ENCODE peak calls at places on chromosomes 11 and 22, in ten cellular contexts. O, K, B, A, Z, X, P, Q, E and F are unnamed samples.
A peak's percentile ranks its signal among the peaks of the same experiment; 100 is the strongest.

GRCh38 chr11:78363018-78363619 is 54.5 kb downstream of the GAB2 start:
- ATAC-seq in P (no peak), X (no peak), O (peak; percentile 67), Q (no peak), K (no peak), B (no peak), Z (no peak), E (peak; percentile 10), A (no peak), F (no peak)

GRCh38 chr11:69000831-69001245 is 12.2 kb downstream of the MRGPRF start:
- ATAC-seq in B (no peak), Q (no peak), X (no peak), O (peak; percentile 73), E (peak; percentile 53), A (peak; percentile 17), P (peak; percentile 77), Z (peak; percentile 14), K (peak; percentile 73), F (no peak)

GRCh38 chr11:100887659-100888058 is 200.6 kb downstream of the ARHGAP42 start:
- ATAC-seq in K (no peak), Q (no peak), A (peak; percentile 81), P (no peak), O (no peak), E (no peak), B (no peak), X (no peak), Z (no peak), F (no peak)

GRCh38 chr11:14973621-14974020 is 1.5 kb upstream of the CALCA start:
- ATAC-seq in X (peak; percentile 58), Q (no peak), P (no peak), A (peak; percentile 17), O (peak; percentile 57), B (no peak), K (peak; percentile 17), E (peak; percentile 32), Z (no peak), F (peak; percentile 86)

GRCh38 chr11:1916986-1917522 is 2.4 kb upstream of the TNNT3 start:
- ATAC-seq in B (no peak), E (peak; percentile 48), P (peak; percentile 16), Q (peak; percentile 26), A (no peak), Z (peak; percentile 28), O (no peak), K (no peak), X (peak; percentile 11), F (no peak)

GRCh38 chr11:62933285-62933684 is 12.1 kb upstream of the CHRM1 start:
- ATAC-seq in X (no peak), Z (no peak), Q (no peak), A (no peak), P (no peak), K (no peak), B (no peak), O (no peak), E (no peak), F (no peak)

GRCh38 chr22:22548910-22549309 is 10.2 kb downstream of the PRAME start:
- ATAC-seq in E (no peak), Z (no peak), B (no peak), Q (no peak), A (no peak), P (no peak), O (no peak), X (no peak), K (no peak), F (no peak)

GRCh38 chr22:36081023-36081431 is 52.4 kb upstream of the RBFOX2 start:
- ATAC-seq in Q (no peak), P (peak; percentile 33), B (no peak), Z (peak; percentile 40), E (peak; percentile 26), X (no peak), O (peak; percentile 53), K (peak; percentile 74), A (no peak), F (no peak)

GRCh38 chr11:46729110-46730027 is 10.4 kb downstream of the F2 start:
- ATAC-seq in K (no peak), E (no peak), O (no peak), X (no peak), A (no peak), P (no peak), Z (no peak), Q (no peak), B (no peak), F (no peak)

GRCh38 chr11:65492387-65492636 is 6.5 kb upstream of the MALAT1 start:
- ATAC-seq in O (no peak), Z (no peak), P (no peak), B (no peak), A (no peak), Q (no peak), E (no peak), K (no peak), X (no peak), F (no peak)